ENCODE peak calls at places on chromosomes 3 and 15, in five cellular contexts. Z, F, J, S and T are unnamed samples.

GRCh38 chr15:77657629-77658238 is 25.0 kb upstream of the LINGO1 start:
- DNase-seq in Z (no peak), F (no peak), J (no peak), S (no peak), T (no peak)

GRCh38 chr3:112514527-112515128 is 15.4 kb upstream of the BTLA start:
- DNase-seq in Z (no peak), F (peak), J (no peak), S (no peak), T (no peak)

GRCh38 chr3:134002326-134002725 is 27.4 kb downstream of the SLCO2A1 start:
- DNase-seq in Z (no peak), F (peak), J (no peak), S (no peak), T (peak)

GRCh38 chr15:81749667-81750360 is 296.0 kb downstream of the MEX3B start:
- DNase-seq in Z (no peak), F (no peak), J (no peak), S (no peak), T (no peak)

GRCh38 chr3:171458056-171458856 is 1.9 kb downstream of the TNIK start:
- DNase-seq in Z (peak), F (no peak), J (peak), S (peak), T (peak)

GRCh38 chr3:187101184-187102072 is 37.9 kb downstream of the RPL39L start:
- DNase-seq in Z (peak), F (peak), J (peak), S (no peak), T (peak)

GRCh38 chr3:101884776-101885175 is 35.5 kb downstream of the NFKBIZ start:
- DNase-seq in Z (no peak), F (no peak), J (no peak), S (no peak), T (no peak)

GRCh38 chr3:187072582-187072981 is 66.7 kb downstream of the RPL39L start:
- DNase-seq in Z (no peak), F (no peak), J (no peak), S (no peak), T (no peak)

GRCh38 chr15:67280217-67280616 is 25.6 kb downstream of the IQCH start:
- DNase-seq in Z (no peak), F (peak), J (no peak), S (no peak), T (no peak)

GRCh38 chr15:33278816-33279612 is 31.8 kb upstream of the RYR3 start:
- DNase-seq in Z (no peak), F (peak), J (no peak), S (no peak), T (peak)

GRCh38 chr15:69337133-69337532 is 38.4 kb downstream of the PAQR5 start:
- DNase-seq in Z (no peak), F (peak), J (no peak), S (no peak), T (peak)

GRCh38 chr15:63050737-63051700 is 8.5 kb downstream of the TPM1 start:
- DNase-seq in Z (no peak), F (peak), J (peak), S (no peak), T (peak)

GRCh38 chr15:60392986-60393811 is 4.6 kb downstream of the ANXA2 start:
- DNase-seq in Z (no peak), F (peak), J (peak), S (no peak), T (peak)

GRCh38 chr15:81003023-81003350 is 2.3 kb downstream of the TLNRD1 start:
- DNase-seq in Z (no peak), F (no peak), J (no peak), S (no peak), T (no peak)

GRCh38 chr3:131396170-131396569 is 14.6 kb downstream of the NUDT16 start:
- DNase-seq in Z (no peak), F (no peak), J (no peak), S (no peak), T (peak)

GRCh38 chr3:123201223-123201556 is 553 bp upstream of the SEC22A start:
- DNase-seq in Z (no peak), F (no peak), J (no peak), S (no peak), T (no peak)

GRCh38 chr3:137763594-137763938 is 549 bp upstream of the SOX14 start:
- DNase-seq in Z (no peak), F (no peak), J (no peak), S (peak), T (no peak)